ENCODE peak calls at places on chromosomes 11 and 22, in nine cellular contexts. U is substantia nigra; A is Caco-2; Q is stimulated activated CD4-positive, alpha-beta T cell treated with anti-CD3 and anti-CD28 coated beads, Interleukin-1b, Interleukin-23, amount 100 ng/mL, for 24 hours; W is cardiac muscle cell; P is WTC11; M is astrocyte of the hippocampus; H is body of pancreas; T is AG10803. R is an unnamed sample.

GRCh38 chr11:72228844-72229231 is 4.3 kb downstream of the INPPL1 start:
- DNase-seq in U (no peak), A (no peak), Q (no peak), W (no peak), P (no peak), M (no peak), H (no peak), T (no peak), R (no peak)

GRCh38 chr22:48382197-48382596 is 1445.5 kb downstream of the BRD1 start:
- DNase-seq in U (no peak), A (no peak), Q (no peak), W (no peak), P (no peak), M (no peak), H (no peak), T (no peak), R (no peak)

GRCh38 chr22:44575344-44576268 is 77.6 kb upstream of the RTL6 start:
- DNase-seq in U (no peak), A (no peak), Q (no peak), W (no peak), P (no peak), M (no peak), H (no peak), T (no peak), R (no peak)

GRCh38 chr11:3890014-3890413 is 34.5 kb downstream of the STIM1 start:
- DNase-seq in U (no peak), A (no peak), Q (no peak), W (no peak), P (no peak), M (no peak), H (no peak), T (no peak), R (no peak)

GRCh38 chr22:36760716-36761115 is 15.2 kb downstream of the IFT27 start:
- DNase-seq in U (no peak), A (no peak), Q (no peak), W (no peak), P (no peak), M (no peak), H (peak), T (no peak), R (no peak)

GRCh38 chr11:13183094-13183825 is 94.3 kb upstream of the BMAL1 start:
- DNase-seq in U (no peak), A (no peak), Q (no peak), W (peak), P (no peak), M (peak), H (no peak), T (peak), R (no peak)

GRCh38 chr11:61460474-61460881 is 30.6 kb downstream of the SDHAF2 start:
- DNase-seq in U (no peak), A (no peak), Q (no peak), W (no peak), P (no peak), M (peak), H (no peak), T (peak), R (no peak)

GRCh38 chr11:71946144-71946571 is 17.3 kb downstream of the RNF121 start:
- DNase-seq in U (no peak), A (no peak), Q (no peak), W (no peak), P (no peak), M (peak), H (no peak), T (peak), R (no peak)

GRCh38 chr11:38089728-38090127 is 1491.7 kb upstream of the RAG2 start:
- DNase-seq in U (no peak), A (peak), Q (no peak), W (peak), P (no peak), M (peak), H (no peak), T (no peak), R (no peak)

GRCh38 chr11:69920500-69921428 is 101.5 kb upstream of the FGF3 start:
- DNase-seq in U (no peak), A (peak), Q (no peak), W (no peak), P (peak), M (no peak), H (no peak), T (no peak), R (no peak)

GRCh38 chr22:19169002-19169946 is 9.3 kb downstream of the SLC25A1 start:
- DNase-seq in U (no peak), A (no peak), Q (no peak), W (no peak), P (no peak), M (no peak), H (no peak), T (no peak), R (no peak)

GRCh38 chr11:100574894-100575769 is 112.0 kb upstream of the ARHGAP42 start:
- DNase-seq in U (no peak), A (no peak), Q (no peak), W (peak), P (no peak), M (peak), H (no peak), T (peak), R (no peak)

GRCh38 chr11:76637491-76638266 is 32.9 kb downstream of the LRRC32 start:
- DNase-seq in U (no peak), A (no peak), Q (no peak), W (no peak), P (no peak), M (no peak), H (peak), T (no peak), R (no peak)